ENCODE peak calls at places on chromosomes 13 and 19, in six cellular contexts. H is GM12878, X is H1, Y is NT2/D1, W is K562, C is HepG2. F is an unnamed sample.

GRCh38 chr19:13015361-13016231 is 20.3 kb downstream of the NFIX start:
- DNase-seq in H (no peak), X (peak; percentile 65), Y (no peak), W (no peak), C (no peak), F (no peak)

GRCh38 chr13:74661851-74662250 is 527.6 kb upstream of the KLF12 start:
- DNase-seq in H (no peak), X (no peak), Y (no peak), W (no peak), C (no peak), F (no peak)

GRCh38 chr13:51519839-51520238 is 64.4 kb upstream of the WDFY2 start:
- DNase-seq in H (no peak), X (no peak), Y (no peak), W (no peak), C (peak; percentile 52), F (no peak)

GRCh38 chr13:106232680-106233079 is 302.8 kb downstream of the EFNB2 start:
- DNase-seq in H (no peak), X (no peak), Y (no peak), W (no peak), C (no peak), F (no peak)

GRCh38 chr13:112756967-112757758 is 67.3 kb downstream of the ATP11A start:
- DNase-seq in H (no peak), X (no peak), Y (no peak), W (no peak), C (peak; percentile 99), F (no peak)

GRCh38 chr19:42352216-42352892 is 26.9 kb downstream of the MEGF8 start:
- DNase-seq in H (no peak), X (no peak), Y (no peak), W (no peak), C (no peak), F (no peak)

GRCh38 chr13:114002771-114003321 is 29.0 kb upstream of the C13orf46 start:
- DNase-seq in H (no peak), X (no peak), Y (no peak), W (no peak), C (no peak), F (no peak)

GRCh38 chr13:108437496-108437895 is 168.0 kb downstream of the TNFSF13B start:
- DNase-seq in H (no peak), X (no peak), Y (no peak), W (no peak), C (no peak), F (no peak)

GRCh38 chr19:18716857-18717256 is 33.4 kb downstream of the CRTC1 start:
- DNase-seq in H (no peak), X (no peak), Y (no peak), W (no peak), C (no peak), F (no peak)

GRCh38 chr19:51702103-51702753 is 9.1 kb downstream of the SPACA6 start:
- DNase-seq in H (no peak), X (peak; percentile 96), Y (no peak), W (peak; percentile 82), C (no peak), F (no peak)

GRCh38 chr13:40438999-40439797 is 227.2 kb downstream of the FOXO1 start:
- DNase-seq in H (no peak), X (no peak), Y (no peak), W (no peak), C (no peak), F (no peak)

GRCh38 chr19:8304841-8305621 is 3.1 kb downstream of the CD320 start:
- DNase-seq in H (no peak), X (peak; percentile 92), Y (no peak), W (peak; percentile 93), C (no peak), F (peak; percentile 38)

GRCh38 chr19:55487884-55488687 is at the start of gene SSC5D:
- DNase-seq in H (no peak), X (peak; percentile 75), Y (no peak), W (peak; percentile 76), C (no peak), F (no peak)

GRCh38 chr19:45403781-45404556 is 900 bp downstream of the PPP1R13L start:
- DNase-seq in H (no peak), X (peak; percentile 97), Y (no peak), W (peak; percentile 71), C (peak; percentile 70), F (no peak)

GRCh38 chr13:102141625-102142472 is 260.0 kb downstream of the FGF14 start:
- DNase-seq in H (no peak), X (no peak), Y (no peak), W (peak; percentile 10), C (peak; percentile 4), F (no peak)

GRCh38 chr13:91576590-91576989 is 178.2 kb downstream of the GPC5 start:
- DNase-seq in H (no peak), X (peak; percentile 63), Y (peak; percentile 20), W (no peak), C (peak; percentile 1), F (no peak)

GRCh38 chr19:11482384-11483050 is 1.7 kb upstream of the ELAVL3 start:
- DNase-seq in H (peak; percentile 50), X (peak; percentile 95), Y (no peak), W (peak; percentile 91), C (peak; percentile 45), F (peak; percentile 51)

GRCh38 chr13:49669735-49670309 is 21.5 kb downstream of the EBPL start:
- DNase-seq in H (no peak), X (peak; percentile 57), Y (peak; percentile 50), W (peak; percentile 49), C (peak; percentile 60), F (peak; percentile 63)

GRCh38 chr19:13026478-13026999 is 31.3 kb downstream of the NFIX start:
- DNase-seq in H (no peak), X (no peak), Y (no peak), W (no peak), C (peak; percentile 96), F (no peak)

GRCh38 chr13:58119351-58119750 is 487.8 kb downstream of the PCDH17 start:
- DNase-seq in H (no peak), X (no peak), Y (no peak), W (no peak), C (no peak), F (no peak)

GRCh38 chr19:19229701-19230100 is 17.9 kb downstream of the NCAN start:
- DNase-seq in H (no peak), X (no peak), Y (no peak), W (no peak), C (no peak), F (no peak)

GRCh38 chr19:12769689-12770088 is 5.7 kb downstream of the HOOK2 start:
- DNase-seq in H (no peak), X (peak; percentile 84), Y (no peak), W (peak; percentile 35), C (no peak), F (no peak)

GRCh38 chr13:101423872-101424271 is 7.6 kb upstream of the NALCN start:
- DNase-seq in H (no peak), X (no peak), Y (no peak), W (no peak), C (no peak), F (no peak)

GRCh38 chr13:98261165-98261672 is 84.2 kb upstream of the RNF113B start:
- DNase-seq in H (no peak), X (no peak), Y (no peak), W (no peak), C (peak; percentile 46), F (no peak)
- TF ChIP-seq ZNF274 in H (no peak), X (no peak), Y (no peak), W (no peak), C (no peak), F (no peak)

DNA sequence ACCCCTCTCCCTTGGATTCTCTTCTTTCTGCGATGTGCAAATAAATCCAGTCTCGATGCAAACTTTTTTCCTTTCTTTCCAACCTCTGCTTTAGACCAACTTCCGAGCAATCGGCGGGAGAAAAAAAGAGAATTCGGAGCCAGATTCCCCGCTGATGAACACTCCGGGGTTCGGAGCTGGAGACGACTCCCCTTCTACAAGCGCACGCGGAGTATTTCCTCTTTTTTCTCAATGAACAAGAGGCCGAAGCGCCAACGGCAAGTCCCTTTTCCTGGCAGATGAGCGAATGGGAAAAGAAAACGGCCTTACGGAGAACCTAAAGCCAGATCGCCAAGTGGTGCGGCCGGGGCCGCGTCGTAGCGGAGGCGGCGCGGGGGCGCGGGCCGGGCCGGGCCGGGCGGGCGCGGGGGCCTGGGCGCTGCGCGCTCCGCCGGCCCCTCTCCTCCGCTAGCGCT is 256 bp downstream of the SPRY2 start:
- DNase-seq in H (no peak), X (no peak), Y (no peak), W (no peak), C (peak; percentile 18), F (no peak)
- TF ChIP-seq ZNF274 in H (no peak), X (no peak), Y (no peak), W (no peak), C (no peak), F (no peak)

GRCh38 chr19:14409157-14410053 is 9.7 kb downstream of the DDX39A start:
- DNase-seq in H (no peak), X (no peak), Y (no peak), W (peak; percentile 7), C (no peak), F (no peak)
- TF ChIP-seq ZNF274 in H (no peak), X (no peak), Y (no peak), W (no peak), C (no peak), F (no peak)

DNA sequence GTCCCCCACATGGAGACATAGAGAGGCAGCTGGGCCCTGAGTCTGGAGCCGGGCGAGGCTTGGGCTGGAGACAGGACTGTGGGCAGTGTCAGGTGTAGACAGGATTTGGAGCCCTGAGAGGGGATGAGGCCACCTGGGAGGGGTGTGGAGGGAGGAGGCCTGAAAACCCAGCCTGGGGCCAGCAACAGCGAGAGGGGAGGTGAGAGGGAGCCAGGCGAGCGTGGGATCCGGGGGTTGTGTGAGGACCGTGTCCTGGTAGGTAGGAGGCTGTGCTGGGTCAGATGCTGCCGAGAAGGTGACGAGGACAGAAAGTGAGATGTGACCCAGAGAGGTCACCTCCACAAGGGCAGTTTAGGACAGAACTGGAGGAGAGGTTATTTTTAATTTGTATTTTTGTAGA is 7.4 kb downstream of the MPND start:
- DNase-seq in H (no peak), X (no peak), Y (no peak), W (no peak), C (no peak), F (no peak)
- TF ChIP-seq ZNF274 in H (no peak), X (no peak), Y (no peak), W (no peak), C (no peak), F (no peak)

GRCh38 chr13:96000069-96000468 is 53.1 kb downstream of the UGGT2 start:
- DNase-seq in H (no peak), X (no peak), Y (no peak), W (no peak), C (no peak), F (no peak)

GRCh38 chr13:96003304-96003703 is 49.9 kb downstream of the UGGT2 start:
- DNase-seq in H (no peak), X (no peak), Y (no peak), W (no peak), C (no peak), F (peak; percentile 7)
- TF ChIP-seq ZNF274 in H (no peak), X (no peak), Y (no peak), W (no peak), C (no peak), F (no peak)

F was measured in HCT116.